ENCODE peak calls at places on chromosome 7, in five cellular contexts. U is GM04504; F is effector memory CD8-positive, alpha-beta T cell; G is stimulated activated CD4-positive, alpha-beta T cell treated with anti-CD3 and anti-CD28 coated beads, Interleukin-4, amount 100 ng/mL, for 24 hours; J is stimulated activated naive B cell treated with anti-CD40 and anti-IgM and Interleukin-4, amounts not matched to agents 10 μg/mL and 1 μg/mL and 100 μg/mL, for 72 hours. Y is an unnamed sample.

GRCh38 chr7:1439373-1440363 is 19.6 kb downstream of the MICALL2 start:
- DNase-seq in U (no peak), F (no peak), G (no peak), J (no peak), Y (no peak)

GRCh38 chr7:155349601-155350331 is 52.1 kb downstream of the INSIG1 start:
- DNase-seq in U (no peak), F (no peak), G (no peak), J (no peak), Y (no peak)

GRCh38 chr7:157851501-157852067 is 514.8 kb downstream of the DNAJB6 start:
- DNase-seq in U (no peak), F (no peak), G (peak; percentile 82), J (no peak), Y (no peak)

GRCh38 chr7:22640269-22640668 is 86.7 kb upstream of the IL6 start:
- DNase-seq in U (no peak), F (no peak), G (peak; percentile 64), J (peak; percentile 42), Y (no peak)

GRCh38 chr7:71793251-71793650 is 618.9 kb downstream of the CALN1 start:
- DNase-seq in U (no peak), F (no peak), G (no peak), J (no peak), Y (no peak)

GRCh38 chr7:133315332-133316040 is 62.6 kb downstream of the EXOC4 start:
- DNase-seq in U (peak; percentile 15), F (no peak), G (no peak), J (no peak), Y (no peak)

GRCh38 chr7:134792968-134793367 is 13.5 kb downstream of the CALD1 start:
- DNase-seq in U (no peak), F (no peak), G (no peak), J (no peak), Y (no peak)

GRCh38 chr7:145175366-145175765 is 339.5 kb upstream of the TPK1 start:
- DNase-seq in U (no peak), F (no peak), G (no peak), J (no peak), Y (no peak)

GRCh38 chr7:137480401-137480800 is 136.9 kb upstream of the PTN start:
- DNase-seq in U (no peak), F (no peak), G (no peak), J (no peak), Y (no peak)

GRCh38 chr7:155763721-155764431 is 48.4 kb downstream of the SHH start:
- DNase-seq in U (no peak), F (peak; percentile 32), G (peak; percentile 54), J (peak; percentile 11), Y (peak; percentile 52)

GRCh38 chr7:112226701-112227276 is 20.3 kb downstream of the ZNF277 start:
- DNase-seq in U (no peak), F (no peak), G (no peak), J (no peak), Y (no peak)

GRCh38 chr7:105480931-105481330 is 41.1 kb downstream of the PUS7 start:
- DNase-seq in U (no peak), F (no peak), G (no peak), J (no peak), Y (no peak)

GRCh38 chr7:36984710-36985308 is 260.5 kb upstream of the AOAH start:
- DNase-seq in U (no peak), F (no peak), G (no peak), J (no peak), Y (no peak)